ENCODE peak calls at places on chromosomes 11 and 22, in four cellular contexts. One of them, this sample, is unnamed.

GRCh38 chr11:56932572-56933235 is 56.0 kb upstream of the OR5AK2 start:
- DNase-seq in fibroblast of pulmonary artery: peak; percentile 56
- DNase-seq in bronchial epithelial cell: peak; percentile 100
- DNase-seq in endothelial cell: no peak
- DNase-seq in this sample: peak; percentile 95

GRCh38 chr22:48106715-48107259 is 1344.3 kb downstream of the TBC1D22A start:
- DNase-seq in fibroblast of pulmonary artery: no peak
- DNase-seq in bronchial epithelial cell: no peak
- DNase-seq in endothelial cell: no peak
- DNase-seq in this sample: no peak

GRCh38 chr22:39381009-39381755 is 18.4 kb upstream of the TAB1 start:
- DNase-seq in fibroblast of pulmonary artery: no peak
- DNase-seq in bronchial epithelial cell: no peak
- DNase-seq in endothelial cell: no peak
- DNase-seq in this sample: no peak

GRCh38 chr11:2689551-2690260 is 10.1 kb downstream of the KCNQ1OT1 start:
- DNase-seq in fibroblast of pulmonary artery: no peak
- DNase-seq in bronchial epithelial cell: no peak
- DNase-seq in endothelial cell: no peak
- DNase-seq in this sample: no peak

GRCh38 chr11:66150140-66150539 is 80.1 kb downstream of the PACS1 start:
- DNase-seq in fibroblast of pulmonary artery: no peak
- DNase-seq in bronchial epithelial cell: no peak
- DNase-seq in endothelial cell: no peak
- DNase-seq in this sample: no peak

GRCh38 chr22:26336773-26337172 is 92.3 kb upstream of the ASPHD2 start:
- DNase-seq in fibroblast of pulmonary artery: no peak
- DNase-seq in bronchial epithelial cell: no peak
- DNase-seq in endothelial cell: no peak
- DNase-seq in this sample: no peak

GRCh38 chr11:68099474-68100405 is 21.4 kb downstream of the CHKA start:
- DNase-seq in fibroblast of pulmonary artery: peak; percentile 31
- DNase-seq in bronchial epithelial cell: no peak
- DNase-seq in endothelial cell: no peak
- DNase-seq in this sample: no peak

GRCh38 chr11:69560141-69560790 is 78.8 kb downstream of the LINC01488 start:
- DNase-seq in fibroblast of pulmonary artery: no peak
- DNase-seq in bronchial epithelial cell: no peak
- DNase-seq in endothelial cell: no peak
- DNase-seq in this sample: no peak

GRCh38 chr11:66639066-66639813 is 737 bp downstream of the RBM4 start:
- DNase-seq in fibroblast of pulmonary artery: peak; percentile 59
- DNase-seq in bronchial epithelial cell: peak; percentile 38
- DNase-seq in endothelial cell: peak; percentile 20
- DNase-seq in this sample: peak; percentile 40

GRCh38 chr22:29912605-29913398 is 29.8 kb downstream of the MTMR3 start:
- DNase-seq in fibroblast of pulmonary artery: peak; percentile 86
- DNase-seq in bronchial epithelial cell: peak; percentile 39
- DNase-seq in endothelial cell: no peak
- DNase-seq in this sample: no peak

GRCh38 chr11:119509277-119509841 is 86.4 kb upstream of the THY1 start:
- DNase-seq in fibroblast of pulmonary artery: peak; percentile 18
- DNase-seq in bronchial epithelial cell: peak; percentile 11
- DNase-seq in endothelial cell: no peak
- DNase-seq in this sample: no peak

GRCh38 chr11:126083829-126084607 is 21.4 kb upstream of the CDON start:
- DNase-seq in fibroblast of pulmonary artery: no peak
- DNase-seq in bronchial epithelial cell: no peak
- DNase-seq in endothelial cell: no peak
- DNase-seq in this sample: no peak

GRCh38 chr22:23675502-23676415 is 15.1 kb upstream of the RGL4 start:
- DNase-seq in fibroblast of pulmonary artery: no peak
- DNase-seq in bronchial epithelial cell: no peak
- DNase-seq in endothelial cell: no peak
- DNase-seq in this sample: no peak

GRCh38 chr11:7575841-7576451 is 62.1 kb downstream of the PPFIBP2 start:
- DNase-seq in fibroblast of pulmonary artery: no peak
- DNase-seq in bronchial epithelial cell: peak; percentile 44
- DNase-seq in endothelial cell: no peak
- DNase-seq in this sample: peak; percentile 59

GRCh38 chr11:117627259-117627658 is 169.8 kb downstream of the DSCAML1 start:
- DNase-seq in fibroblast of pulmonary artery: no peak
- DNase-seq in bronchial epithelial cell: no peak
- DNase-seq in endothelial cell: no peak
- DNase-seq in this sample: no peak

GRCh38 chr11:10375280-10376048 is 70.6 kb downstream of the ADM start:
- DNase-seq in fibroblast of pulmonary artery: peak; percentile 58
- DNase-seq in bronchial epithelial cell: no peak
- DNase-seq in endothelial cell: no peak
- DNase-seq in this sample: no peak

GRCh38 chr11:125498521-125498920 is 2.5 kb upstream of the FEZ1 start:
- DNase-seq in fibroblast of pulmonary artery: no peak
- DNase-seq in bronchial epithelial cell: no peak
- DNase-seq in endothelial cell: no peak
- DNase-seq in this sample: no peak

GRCh38 chr11:97968071-97968470 is 1052.7 kb upstream of the CNTN5 start:
- DNase-seq in fibroblast of pulmonary artery: no peak
- DNase-seq in bronchial epithelial cell: peak; percentile 83
- DNase-seq in endothelial cell: no peak
- DNase-seq in this sample: no peak

GRCh38 chr11:130523166-130523565 is 74.7 kb downstream of the ADAMTS15 start:
- DNase-seq in fibroblast of pulmonary artery: no peak
- DNase-seq in bronchial epithelial cell: no peak
- DNase-seq in endothelial cell: no peak
- DNase-seq in this sample: no peak

DNA sequence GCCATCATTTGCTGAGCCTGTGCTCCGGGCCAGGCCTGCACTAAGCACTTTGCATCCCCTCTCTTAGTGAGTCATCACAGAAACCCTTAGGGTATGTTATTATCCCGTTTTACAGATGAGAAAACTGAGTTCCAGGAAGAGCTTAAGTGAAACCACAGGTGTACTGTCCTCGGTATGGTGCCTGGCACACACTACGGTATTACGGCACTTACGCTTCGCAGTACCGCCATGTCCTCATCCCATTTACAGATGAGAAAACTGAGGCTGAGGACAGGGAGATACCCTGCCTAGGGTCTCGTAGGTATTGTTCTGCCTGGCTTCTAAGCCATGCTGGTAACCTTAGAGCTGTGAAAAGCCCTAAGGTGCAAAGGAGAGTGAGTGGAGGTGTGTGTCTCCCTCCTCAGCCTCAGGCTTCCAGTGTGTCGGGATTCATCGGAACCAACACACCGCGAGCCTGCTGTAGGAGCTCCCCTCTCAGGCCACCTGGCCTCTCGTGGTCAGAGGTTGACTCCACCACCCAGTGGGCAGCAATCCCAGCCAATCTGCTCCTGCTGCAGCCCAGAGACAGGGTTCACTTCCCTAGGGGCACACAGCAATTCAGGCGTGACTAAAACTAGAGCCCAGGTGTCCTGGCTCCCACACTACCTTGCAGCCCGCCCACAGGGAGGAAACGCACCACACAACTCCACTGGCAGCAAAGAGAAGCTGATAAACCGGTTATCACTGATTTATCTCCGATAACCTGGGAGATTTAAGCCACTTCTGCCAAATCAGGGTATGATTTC is 39.6 kb upstream of the HMOX1 start:
- DNase-seq in fibroblast of pulmonary artery: no peak
- DNase-seq in bronchial epithelial cell: no peak
- DNase-seq in endothelial cell: no peak
- DNase-seq in this sample: no peak
- TF ChIP-seq CTCF in fibroblast of pulmonary artery: no peak
- TF ChIP-seq CTCF in bronchial epithelial cell: no peak
- TF ChIP-seq CTCF in endothelial cell: no peak
- TF ChIP-seq CTCF in this sample: no peak

GRCh38 chr11:96338910-96339703 is 3.9 kb downstream of the MAML2 start:
- DNase-seq in fibroblast of pulmonary artery: peak; percentile 82
- DNase-seq in bronchial epithelial cell: peak; percentile 90
- DNase-seq in endothelial cell: no peak
- DNase-seq in this sample: peak; percentile 86
- TF ChIP-seq CTCF in fibroblast of pulmonary artery: no peak
- TF ChIP-seq CTCF in bronchial epithelial cell: no peak
- TF ChIP-seq CTCF in endothelial cell: no peak
- TF ChIP-seq CTCF in this sample: no peak

DNA sequence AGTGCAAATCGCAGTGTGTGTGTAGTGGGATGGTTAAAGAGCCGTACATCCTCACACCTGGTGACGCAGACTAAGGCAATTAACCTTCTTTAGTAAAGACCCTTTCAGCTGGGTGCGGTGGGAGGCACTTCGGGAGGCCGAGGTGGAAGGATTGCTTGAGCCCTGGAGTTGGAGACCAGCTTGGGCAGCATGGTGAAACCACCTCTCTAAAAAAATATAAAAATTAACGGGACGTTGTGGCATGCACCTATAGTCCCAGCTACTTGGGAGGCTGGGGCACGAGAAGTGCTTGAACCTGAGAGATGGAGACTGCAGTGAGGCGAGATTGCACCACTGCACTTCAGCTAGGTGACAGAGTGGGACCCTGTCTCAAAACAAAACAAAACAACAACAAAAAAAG is 31.5 kb downstream of the ZBTB16 start:
- DNase-seq in fibroblast of pulmonary artery: no peak
- DNase-seq in bronchial epithelial cell: no peak
- DNase-seq in endothelial cell: no peak
- DNase-seq in this sample: no peak
- TF ChIP-seq CTCF in fibroblast of pulmonary artery: no peak
- TF ChIP-seq CTCF in bronchial epithelial cell: no peak
- TF ChIP-seq CTCF in endothelial cell: no peak
- TF ChIP-seq CTCF in this sample: no peak

GRCh38 chr11:19774817-19775600 is 62.4 kb downstream of the NAV2 start:
- DNase-seq in fibroblast of pulmonary artery: no peak
- DNase-seq in bronchial epithelial cell: no peak
- DNase-seq in endothelial cell: no peak
- DNase-seq in this sample: no peak

GRCh38 chr11:19775622-19776021 is 63.0 kb downstream of the NAV2 start:
- DNase-seq in fibroblast of pulmonary artery: no peak
- DNase-seq in bronchial epithelial cell: no peak
- DNase-seq in endothelial cell: no peak
- DNase-seq in this sample: no peak

GRCh38 chr11:19779740-19780139 is 67.1 kb downstream of the NAV2 start:
- DNase-seq in fibroblast of pulmonary artery: no peak
- DNase-seq in bronchial epithelial cell: peak; percentile 6
- DNase-seq in endothelial cell: no peak
- DNase-seq in this sample: no peak

GRCh38 chr11:19777032-19777341 is 64.3 kb downstream of the NAV2 start:
- DNase-seq in fibroblast of pulmonary artery: no peak
- DNase-seq in bronchial epithelial cell: no peak
- DNase-seq in endothelial cell: peak; percentile 22
- DNase-seq in this sample: no peak

DNA sequence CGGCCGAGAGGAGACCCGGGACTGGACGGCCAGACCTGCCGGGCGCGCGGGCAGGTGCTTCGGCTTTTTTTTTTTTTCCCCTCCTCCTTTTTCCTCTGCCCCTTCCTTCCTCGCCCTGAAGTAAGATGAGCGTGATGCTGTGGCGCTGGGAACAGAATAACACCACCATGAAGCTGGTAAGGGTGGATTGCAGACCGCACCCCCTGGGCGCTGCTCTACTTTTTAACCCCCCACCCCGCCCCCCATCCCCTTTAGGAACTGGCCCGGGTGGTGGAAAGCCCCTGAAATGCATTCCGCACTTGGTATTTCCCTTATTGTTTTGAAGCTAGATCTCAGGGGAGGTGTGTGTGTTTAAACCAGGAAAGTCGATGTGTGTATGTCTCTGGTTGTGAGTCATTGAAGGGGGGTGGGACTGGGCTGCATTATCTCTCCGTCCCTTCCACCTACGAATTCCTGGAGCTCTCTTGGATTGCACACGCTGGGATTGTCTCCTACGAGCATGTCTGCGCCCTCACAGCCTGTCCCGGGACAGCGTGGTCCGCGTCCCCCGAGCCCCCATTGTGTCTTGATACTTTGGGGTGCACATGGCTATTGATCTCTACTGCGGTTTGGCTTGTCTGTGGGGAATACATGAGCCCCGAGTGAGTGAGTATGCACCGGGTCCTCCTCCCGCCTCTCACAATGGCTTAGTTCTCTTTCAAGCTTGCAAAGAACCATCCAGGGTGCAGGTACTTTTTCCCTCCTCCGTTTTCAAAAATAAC is 64.9 kb downstream of the NAV2 start:
- DNase-seq in fibroblast of pulmonary artery: peak; percentile 81
- DNase-seq in bronchial epithelial cell: peak; percentile 56
- DNase-seq in endothelial cell: no peak
- DNase-seq in this sample: peak; percentile 63
- TF ChIP-seq CTCF in fibroblast of pulmonary artery: no peak
- TF ChIP-seq CTCF in bronchial epithelial cell: no peak
- TF ChIP-seq CTCF in endothelial cell: no peak
- TF ChIP-seq CTCF in this sample: no peak

DNA sequence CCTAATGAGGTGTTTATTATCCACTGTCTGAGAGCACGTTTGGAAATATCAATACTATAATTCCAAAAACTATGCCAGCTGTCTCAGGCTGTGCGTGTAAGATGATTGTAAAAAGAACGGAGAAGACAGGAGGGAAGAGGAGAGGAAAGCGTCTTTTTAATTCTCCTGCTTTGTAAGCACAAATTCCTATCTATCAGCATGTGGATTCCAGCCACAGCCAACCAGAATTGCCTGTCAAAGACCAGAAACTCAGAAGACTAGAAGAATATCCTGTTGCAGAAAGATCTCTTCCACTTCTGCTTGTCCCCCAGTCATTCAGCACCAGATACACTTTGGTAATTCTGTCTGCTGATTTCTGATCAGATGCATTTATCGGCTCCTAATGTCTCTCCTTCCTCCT is 25.8 kb downstream of the APOL5 start:
- DNase-seq in fibroblast of pulmonary artery: no peak
- DNase-seq in bronchial epithelial cell: no peak
- DNase-seq in endothelial cell: no peak
- DNase-seq in this sample: no peak
- TF ChIP-seq CTCF in fibroblast of pulmonary artery: no peak
- TF ChIP-seq CTCF in bronchial epithelial cell: no peak
- TF ChIP-seq CTCF in endothelial cell: no peak
- TF ChIP-seq CTCF in this sample: no peak

GRCh38 chr11:20387262-20388095 is at the start of gene PRMT3:
- DNase-seq in fibroblast of pulmonary artery: peak; percentile 97
- DNase-seq in bronchial epithelial cell: peak; percentile 83
- DNase-seq in endothelial cell: peak; percentile 98
- DNase-seq in this sample: peak; percentile 94
- TF ChIP-seq CTCF in fibroblast of pulmonary artery: no peak
- TF ChIP-seq CTCF in bronchial epithelial cell: no peak
- TF ChIP-seq CTCF in endothelial cell: peak; percentile 92
- TF ChIP-seq CTCF in this sample: no peak

This sample was measured in MCF 10A.